ENCODE peak calls at places on chromosomes 2 and 18, in seven cellular contexts. V, N, K, G, U, Y and I are unnamed samples.
A peak's percentile ranks its signal among the peaks of the same experiment; 100 is the strongest.

GRCh38 chr2:143885461-143885860 is 634.5 kb downstream of the ZEB2 start:
- DNase-seq in V (no peak), N (peak; percentile 22), K (no peak), G (no peak), U (peak; percentile 36), Y (no peak), I (no peak)

GRCh38 chr18:62678847-62679535 is 36.4 kb upstream of the PHLPP1 start:
- DNase-seq in V (no peak), N (no peak), K (no peak), G (no peak), U (no peak), Y (no peak), I (no peak)

GRCh38 chr18:7924616-7925015 is 357.5 kb downstream of the PTPRM start:
- DNase-seq in V (no peak), N (no peak), K (no peak), G (no peak), U (no peak), Y (no peak), I (no peak)

GRCh38 chr2:219542931-219543595 is 546 bp downstream of the CHPF start:
- DNase-seq in V (peak; percentile 46), N (no peak), K (no peak), G (peak; percentile 82), U (peak; percentile 29), Y (no peak), I (no peak)

GRCh38 chr2:167013227-167013626 is 124.9 kb downstream of the XIRP2 start:
- DNase-seq in V (no peak), N (peak; percentile 52), K (no peak), G (no peak), U (peak; percentile 59), Y (no peak), I (no peak)

GRCh38 chr2:118371500-118371899 is 283.2 kb downstream of the INSIG2 start:
- DNase-seq in V (no peak), N (peak; percentile 29), K (no peak), G (peak; percentile 42), U (peak; percentile 59), Y (no peak), I (no peak)

GRCh38 chr18:56407631-56408030 is 230.8 kb downstream of the TXNL1 start:
- DNase-seq in V (no peak), N (peak; percentile 8), K (no peak), G (no peak), U (peak; percentile 12), Y (no peak), I (no peak)

GRCh38 chr2:150792780-150793300 is 305.4 kb upstream of the RND3 start:
- DNase-seq in V (no peak), N (no peak), K (no peak), G (no peak), U (no peak), Y (no peak), I (no peak)

GRCh38 chr2:200301953-200302628 is 4.4 kb upstream of the SPATS2L start:
- DNase-seq in V (no peak), N (peak; percentile 41), K (no peak), G (no peak), U (peak; percentile 58), Y (no peak), I (no peak)

GRCh38 chr18:39624934-39625333 is 2059.3 kb upstream of the CELF4 start:
- DNase-seq in V (no peak), N (peak; percentile 80), K (no peak), G (no peak), U (peak; percentile 85), Y (no peak), I (no peak)

GRCh38 chr2:129748250-129748649 is 231.2 kb upstream of the RAB6C start:
- DNase-seq in V (peak; percentile 14), N (no peak), K (peak; percentile 54), G (no peak), U (no peak), Y (no peak), I (no peak)

GRCh38 chr2:172098650-172099471 is 3.8 kb downstream of the DLX2 start:
- DNase-seq in V (no peak), N (peak; percentile 65), K (peak; percentile 79), G (peak; percentile 48), U (peak; percentile 76), Y (peak; percentile 58), I (no peak)

GRCh38 chr2:219836647-219837177 is 209.3 kb downstream of the SLC4A3 start:
- DNase-seq in V (no peak), N (no peak), K (no peak), G (no peak), U (no peak), Y (no peak), I (no peak)

GRCh38 chr2:61597300-61598289 is 59.4 kb upstream of the XPO1 start:
- DNase-seq in V (no peak), N (no peak), K (no peak), G (no peak), U (no peak), Y (no peak), I (no peak)

GRCh38 chr18:23703057-23703986 is 14.1 kb downstream of the LAMA3 start:
- DNase-seq in V (no peak), N (peak; percentile 49), K (no peak), G (no peak), U (peak; percentile 59), Y (no peak), I (no peak)

DNA sequence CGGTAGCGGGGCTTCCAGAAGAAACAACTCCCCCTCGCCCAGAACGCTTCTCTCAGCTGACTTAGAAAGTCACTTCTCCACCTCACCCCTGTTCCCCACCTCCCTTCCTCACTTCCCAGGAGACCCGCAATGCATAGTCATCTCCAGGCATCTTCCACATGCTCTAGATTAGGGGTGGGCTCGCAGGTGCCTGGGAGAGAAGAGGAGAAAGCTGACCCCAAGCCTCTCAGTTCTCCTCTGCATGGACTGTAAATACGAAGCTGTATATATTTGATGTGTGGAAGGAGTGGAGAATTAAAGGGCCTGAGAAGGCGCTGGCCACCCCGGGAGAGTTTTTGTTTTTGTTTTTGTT is 1.8 kb downstream of the MAL start:
- DNase-seq in V (no peak), N (no peak), K (no peak), G (no peak), U (no peak), Y (no peak), I (no peak)
- H3K27ac ChIP-seq in V (peak overlapping the region; percentile 99), N (no peak overlapping the region), K (no peak overlapping the region), G (no peak overlapping the region), U (no peak overlapping the region), Y (no peak overlapping the region), I (no peak overlapping the region)

DNA sequence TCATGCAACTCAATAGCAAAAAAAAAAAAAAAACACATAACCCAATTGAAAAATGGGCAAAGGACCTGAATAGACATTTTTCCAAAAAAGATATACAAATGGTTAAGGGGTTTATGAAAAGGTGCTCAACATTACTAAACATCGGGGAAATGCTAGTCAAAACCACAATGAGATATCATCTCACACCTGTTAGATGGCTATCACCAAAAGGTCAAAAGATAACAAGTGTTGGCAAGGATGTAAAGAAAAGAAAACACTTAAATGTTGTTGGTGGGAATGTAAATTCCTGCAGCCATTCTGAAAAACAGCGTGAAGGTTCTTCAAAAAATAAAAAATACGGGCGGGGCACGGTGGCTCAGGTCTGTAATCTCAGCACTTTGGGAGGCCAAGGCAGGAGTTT is 112.4 kb upstream of the CAB39 start:
- DNase-seq in V (no peak), N (no peak), K (no peak), G (no peak), U (no peak), Y (no peak), I (no peak)
- H3K27ac ChIP-seq in V (no peak overlapping the region), N (no peak overlapping the region), K (peak overlapping the region; percentile 86), G (no peak overlapping the region), U (no peak overlapping the region), Y (no peak overlapping the region), I (no peak overlapping the region)

GRCh38 chr2:29981402-29981801 is 60.0 kb upstream of the ALK start:
- DNase-seq in V (no peak), N (no peak), K (no peak), G (no peak), U (no peak), Y (no peak), I (no peak)

GRCh38 chr2:29974086-29974485 is 52.7 kb upstream of the ALK start:
- DNase-seq in V (no peak), N (no peak), K (no peak), G (no peak), U (no peak), Y (no peak), I (no peak)

DNA sequence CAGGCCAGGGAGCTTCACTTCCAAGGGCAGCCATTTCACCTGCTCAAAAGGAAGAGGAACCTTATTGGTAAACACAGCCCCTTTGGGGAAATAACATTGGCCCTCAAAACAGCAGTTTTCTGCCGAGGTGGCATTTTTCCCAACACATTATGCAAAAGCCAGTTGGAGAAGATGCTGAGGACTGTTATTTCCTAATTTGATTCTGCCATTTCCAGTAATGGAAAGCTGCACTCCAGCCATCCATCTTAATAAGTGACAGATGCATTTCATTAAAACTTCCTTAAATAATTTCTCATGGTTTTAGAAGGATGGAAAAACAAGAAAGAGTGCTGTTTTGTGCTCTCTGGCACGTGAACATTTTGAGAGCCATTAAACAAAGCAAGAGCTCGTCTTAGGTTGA is 55.9 kb upstream of the ALK start:
- DNase-seq in V (no peak), N (no peak), K (no peak), G (no peak), U (no peak), Y (no peak), I (no peak)
- H3K27ac ChIP-seq in V (no peak overlapping the region), N (no peak overlapping the region), K (no peak overlapping the region), G (no peak overlapping the region), U (no peak overlapping the region), Y (no peak overlapping the region), I (no peak overlapping the region)

GRCh38 chr2:216499641-216500218 is 1.1 kb downstream of the RPL37A start:
- DNase-seq in V (no peak), N (no peak), K (no peak), G (no peak), U (peak; percentile 25), Y (no peak), I (no peak)
- H3K27ac ChIP-seq in V (no peak overlapping the region), N (peak overlapping the region; percentile 83), K (peak overlapping the region; percentile 90), G (no peak overlapping the region), U (peak overlapping the region; percentile 82), Y (peak overlapping the region; percentile 78), I (peak overlapping the region; percentile 86)

DNA sequence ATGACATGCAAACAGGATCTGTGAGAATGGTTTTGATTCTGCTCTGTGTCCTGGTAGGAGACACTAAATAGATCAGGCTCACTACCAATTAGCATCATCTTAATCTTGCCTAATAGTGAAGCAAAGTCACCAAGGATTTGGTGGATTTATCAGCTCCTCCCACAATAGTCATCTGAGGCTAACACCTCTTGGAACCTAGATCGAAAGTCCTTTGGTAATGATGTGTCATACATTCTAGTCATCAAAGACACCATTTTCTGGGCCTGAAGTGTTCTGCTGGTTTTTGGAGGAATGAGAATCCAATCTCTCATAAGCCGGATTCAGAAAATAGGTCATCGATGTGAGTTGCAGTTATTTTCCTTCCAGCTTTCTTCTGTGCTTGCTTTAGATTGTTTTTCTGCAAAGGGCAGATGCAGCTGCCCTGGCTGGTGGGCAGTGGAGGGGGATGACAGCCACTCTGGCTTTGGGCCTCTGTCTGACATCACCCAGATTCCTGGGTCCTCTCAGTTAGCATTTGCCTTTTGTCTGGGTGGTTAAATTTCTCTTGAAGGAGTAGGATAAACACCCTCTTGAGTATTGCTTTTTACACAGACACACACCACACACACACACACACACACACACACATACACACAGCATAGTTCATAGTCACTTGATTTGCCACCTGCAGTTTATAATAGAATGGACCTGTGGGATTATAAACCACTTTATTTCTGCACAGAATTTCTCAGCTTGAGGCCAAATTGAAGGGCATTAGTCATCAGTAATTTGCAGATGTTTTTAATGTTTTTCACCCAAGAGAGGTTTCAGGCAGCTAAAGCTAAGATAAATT is at the start of gene MYO3B:
- DNase-seq in V (no peak), N (peak; percentile 79), K (no peak), G (no peak), U (peak; percentile 80), Y (no peak), I (no peak)
- H3K27ac ChIP-seq in V (peak within 1 kb of the TSS; percentile 16), N (no peak within 1 kb of the TSS), K (no peak within 1 kb of the TSS), G (peak within 1 kb of the TSS; percentile 53), U (peak within 1 kb of the TSS; percentile 52), Y (no peak within 1 kb of the TSS), I (no peak within 1 kb of the TSS)